ENCODE peak calls at places on chromosomes 1 and 21, in six cellular contexts. One of them, this sample, is unnamed.

GRCh38 chr1:175130649-175131045 is 61.9 kb downstream of the KIAA0040 start:
- DNase-seq in GM12878: no peak
- DNase-seq in HCT116: no peak
- DNase-seq in CD8-positive, alpha-beta memory T cell: no peak
- DNase-seq in cardiac muscle cell: no peak
- DNase-seq in SK-N-SH: no peak
- DNase-seq in this sample: no peak

GRCh38 chr1:100785399-100786082 is 66.0 kb downstream of the VCAM1 start:
- DNase-seq in GM12878: no peak
- DNase-seq in HCT116: no peak
- DNase-seq in CD8-positive, alpha-beta memory T cell: no peak
- DNase-seq in cardiac muscle cell: no peak
- DNase-seq in SK-N-SH: no peak
- DNase-seq in this sample: no peak

GRCh38 chr1:211653329-211653728 is 22.1 kb downstream of the NEK2 start:
- DNase-seq in GM12878: no peak
- DNase-seq in HCT116: no peak
- DNase-seq in CD8-positive, alpha-beta memory T cell: no peak
- DNase-seq in cardiac muscle cell: no peak
- DNase-seq in SK-N-SH: no peak
- DNase-seq in this sample: no peak

GRCh38 chr1:166910396-166910994 is 34.4 kb upstream of the TADA1 start:
- DNase-seq in GM12878: peak; percentile 70
- DNase-seq in HCT116: peak; percentile 96
- DNase-seq in CD8-positive, alpha-beta memory T cell: peak; percentile 83
- DNase-seq in cardiac muscle cell: peak; percentile 87
- DNase-seq in SK-N-SH: peak; percentile 71
- DNase-seq in this sample: peak; percentile 96

GRCh38 chr1:9843576-9843945 is 19.8 kb upstream of the CLSTN1 start:
- DNase-seq in GM12878: no peak
- DNase-seq in HCT116: no peak
- DNase-seq in CD8-positive, alpha-beta memory T cell: no peak
- DNase-seq in cardiac muscle cell: no peak
- DNase-seq in SK-N-SH: peak; percentile 41
- DNase-seq in this sample: no peak

GRCh38 chr1:42815938-42816599 is 853 bp upstream of the ERMAP start:
- DNase-seq in GM12878: no peak
- DNase-seq in HCT116: no peak
- DNase-seq in CD8-positive, alpha-beta memory T cell: no peak
- DNase-seq in cardiac muscle cell: no peak
- DNase-seq in SK-N-SH: no peak
- DNase-seq in this sample: peak; percentile 25

GRCh38 chr1:14516974-14517812 is 81.3 kb upstream of the KAZN start:
- DNase-seq in GM12878: peak; percentile 69
- DNase-seq in HCT116: no peak
- DNase-seq in CD8-positive, alpha-beta memory T cell: no peak
- DNase-seq in cardiac muscle cell: no peak
- DNase-seq in SK-N-SH: no peak
- DNase-seq in this sample: no peak

GRCh38 chr1:9207086-9207485 is 27.5 kb upstream of the H6PD start:
- DNase-seq in GM12878: no peak
- DNase-seq in HCT116: no peak
- DNase-seq in CD8-positive, alpha-beta memory T cell: no peak
- DNase-seq in cardiac muscle cell: no peak
- DNase-seq in SK-N-SH: no peak
- DNase-seq in this sample: no peak

GRCh38 chr21:34129039-34129891 is 55.9 kb downstream of the MRPS6 start:
- DNase-seq in GM12878: no peak
- DNase-seq in HCT116: no peak
- DNase-seq in CD8-positive, alpha-beta memory T cell: peak; percentile 53
- DNase-seq in cardiac muscle cell: peak; percentile 81
- DNase-seq in SK-N-SH: peak; percentile 49
- DNase-seq in this sample: peak; percentile 46

GRCh38 chr21:45971487-45972352 is 9.8 kb upstream of the COL6A1 start:
- DNase-seq in GM12878: no peak
- DNase-seq in HCT116: no peak
- DNase-seq in CD8-positive, alpha-beta memory T cell: no peak
- DNase-seq in cardiac muscle cell: no peak
- DNase-seq in SK-N-SH: peak; percentile 92
- DNase-seq in this sample: no peak

GRCh38 chr1:158039380-158039779 is 45.9 kb downstream of the KIRREL1 start:
- DNase-seq in GM12878: no peak
- DNase-seq in HCT116: no peak
- DNase-seq in CD8-positive, alpha-beta memory T cell: no peak
- DNase-seq in cardiac muscle cell: no peak
- DNase-seq in SK-N-SH: no peak
- DNase-seq in this sample: no peak

GRCh38 chr1:217780993-217781392 is 149.8 kb downstream of the SPATA17 start:
- DNase-seq in GM12878: no peak
- DNase-seq in HCT116: no peak
- DNase-seq in CD8-positive, alpha-beta memory T cell: no peak
- DNase-seq in cardiac muscle cell: no peak
- DNase-seq in SK-N-SH: no peak
- DNase-seq in this sample: no peak

GRCh38 chr1:164477336-164477735 is 81.6 kb upstream of the PBX1 start:
- DNase-seq in GM12878: no peak
- DNase-seq in HCT116: no peak
- DNase-seq in CD8-positive, alpha-beta memory T cell: no peak
- DNase-seq in cardiac muscle cell: no peak
- DNase-seq in SK-N-SH: no peak
- DNase-seq in this sample: no peak

GRCh38 chr1:184838374-184838995 is 83.8 kb upstream of the EDEM3 start:
- DNase-seq in GM12878: no peak
- DNase-seq in HCT116: no peak
- DNase-seq in CD8-positive, alpha-beta memory T cell: no peak
- DNase-seq in cardiac muscle cell: no peak
- DNase-seq in SK-N-SH: peak; percentile 9
- DNase-seq in this sample: no peak

GRCh38 chr21:36483095-36483494 is 3.2 kb upstream of the CLDN14 start:
- DNase-seq in GM12878: no peak
- DNase-seq in HCT116: no peak
- DNase-seq in CD8-positive, alpha-beta memory T cell: no peak
- DNase-seq in cardiac muscle cell: no peak
- DNase-seq in SK-N-SH: no peak
- DNase-seq in this sample: no peak

GRCh38 chr21:16124397-16125130 is 394.8 kb downstream of the USP25 start:
- DNase-seq in GM12878: no peak
- DNase-seq in HCT116: no peak
- DNase-seq in CD8-positive, alpha-beta memory T cell: no peak
- DNase-seq in cardiac muscle cell: no peak
- DNase-seq in SK-N-SH: no peak
- DNase-seq in this sample: no peak

GRCh38 chr1:172826096-172826741 is 167.3 kb downstream of the FASLG start:
- DNase-seq in GM12878: no peak
- DNase-seq in HCT116: peak; percentile 61
- DNase-seq in CD8-positive, alpha-beta memory T cell: no peak
- DNase-seq in cardiac muscle cell: peak; percentile 41
- DNase-seq in SK-N-SH: peak; percentile 38
- DNase-seq in this sample: peak; percentile 43

GRCh38 chr1:216183007-216183406 is 240.2 kb downstream of the USH2A start:
- DNase-seq in GM12878: no peak
- DNase-seq in HCT116: no peak
- DNase-seq in CD8-positive, alpha-beta memory T cell: no peak
- DNase-seq in cardiac muscle cell: no peak
- DNase-seq in SK-N-SH: no peak
- DNase-seq in this sample: peak; percentile 91

GRCh38 chr1:168137515-168137821 is 738 bp upstream of the GPR161 start:
- DNase-seq in GM12878: no peak
- DNase-seq in HCT116: no peak
- DNase-seq in CD8-positive, alpha-beta memory T cell: no peak
- DNase-seq in cardiac muscle cell: no peak
- DNase-seq in SK-N-SH: no peak
- DNase-seq in this sample: no peak

GRCh38 chr21:34936299-34936698 is 112.8 kb downstream of the RUNX1 start:
- DNase-seq in GM12878: no peak
- DNase-seq in HCT116: no peak
- DNase-seq in CD8-positive, alpha-beta memory T cell: no peak
- DNase-seq in cardiac muscle cell: no peak
- DNase-seq in SK-N-SH: no peak
- DNase-seq in this sample: no peak

GRCh38 chr1:53889304-53890298 is at the start of gene YIPF1:
- DNase-seq in GM12878: peak; percentile 48
- DNase-seq in HCT116: peak; percentile 74
- DNase-seq in CD8-positive, alpha-beta memory T cell: peak; percentile 88
- DNase-seq in cardiac muscle cell: peak; percentile 90
- DNase-seq in SK-N-SH: peak; percentile 94
- DNase-seq in this sample: peak; percentile 89

GRCh38 chr1:100463809-100464424 is 74.0 kb upstream of the GPR88 start:
- DNase-seq in GM12878: no peak
- DNase-seq in HCT116: peak; percentile 39
- DNase-seq in CD8-positive, alpha-beta memory T cell: no peak
- DNase-seq in cardiac muscle cell: peak; percentile 79
- DNase-seq in SK-N-SH: peak; percentile 54
- DNase-seq in this sample: peak; percentile 58

GRCh38 chr1:58764294-58764978 is 19.4 kb downstream of the JUN start:
- DNase-seq in GM12878: no peak
- DNase-seq in HCT116: no peak
- DNase-seq in CD8-positive, alpha-beta memory T cell: no peak
- DNase-seq in cardiac muscle cell: no peak
- DNase-seq in SK-N-SH: no peak
- DNase-seq in this sample: no peak

GRCh38 chr1:166170726-166171125 is 3.9 kb upstream of the FAM78B start:
- DNase-seq in GM12878: no peak
- DNase-seq in HCT116: peak; percentile 57
- DNase-seq in CD8-positive, alpha-beta memory T cell: no peak
- DNase-seq in cardiac muscle cell: no peak
- DNase-seq in SK-N-SH: no peak
- DNase-seq in this sample: no peak

GRCh38 chr1:245332513-245332912 is 177.7 kb downstream of the KIF26B start:
- DNase-seq in GM12878: no peak
- DNase-seq in HCT116: no peak
- DNase-seq in CD8-positive, alpha-beta memory T cell: no peak
- DNase-seq in cardiac muscle cell: no peak
- DNase-seq in SK-N-SH: no peak
- DNase-seq in this sample: no peak

GRCh38 chr1:114771992-114772391 is 8.5 kb downstream of the SIKE1 start:
- DNase-seq in GM12878: no peak
- DNase-seq in HCT116: no peak
- DNase-seq in CD8-positive, alpha-beta memory T cell: no peak
- DNase-seq in cardiac muscle cell: no peak
- DNase-seq in SK-N-SH: no peak
- DNase-seq in this sample: no peak
- H3K4me1 ChIP-seq in GM12878: no peaks in the 10 kb centered on the region
- H3K4me1 ChIP-seq in HCT116: no peaks in the 10 kb centered on the region
- H3K4me1 ChIP-seq in CD8-positive, alpha-beta memory T cell: no peaks in the 10 kb centered on the region
- H3K4me1 ChIP-seq in cardiac muscle cell: no peaks in the 10 kb centered on the region
- H3K4me1 ChIP-seq in SK-N-SH: no peaks in the 10 kb centered on the region
- H3K4me1 ChIP-seq in this sample: no peaks in the 10 kb centered on the region

DNA sequence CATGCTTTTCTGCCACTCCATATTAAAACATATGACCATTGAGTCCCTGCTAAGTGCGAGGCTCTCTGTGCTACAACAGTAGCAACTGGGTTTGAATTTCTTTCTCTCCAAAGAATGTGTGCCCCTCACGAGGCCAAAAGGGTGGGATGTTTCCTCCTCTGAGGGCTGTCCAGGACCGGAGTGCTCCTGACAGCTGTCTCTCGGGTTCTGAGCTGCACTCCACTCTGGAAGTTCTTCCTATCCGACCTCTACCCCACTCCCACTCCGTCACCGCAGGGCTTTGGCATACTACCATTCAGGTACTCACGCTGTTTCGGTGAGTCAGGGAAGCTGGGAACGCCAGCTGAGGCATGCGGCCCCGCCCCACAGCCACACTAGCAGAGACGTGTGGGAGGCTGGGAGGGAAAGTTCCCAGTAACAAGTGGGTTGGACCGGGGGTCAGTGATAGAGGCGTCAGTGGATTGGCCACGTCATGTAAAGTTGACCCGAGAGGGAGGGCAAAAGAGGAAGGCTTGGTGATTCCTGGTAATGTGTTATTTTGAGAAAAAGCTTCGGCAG is 715 bp upstream of the SLC50A1 start:
- DNase-seq in GM12878: no peak
- DNase-seq in HCT116: peak; percentile 92
- DNase-seq in CD8-positive, alpha-beta memory T cell: no peak
- DNase-seq in cardiac muscle cell: peak; percentile 76
- DNase-seq in SK-N-SH: peak; percentile 66
- DNase-seq in this sample: no peak
- H3K4me1 ChIP-seq in GM12878: peaks cover 13% of the 10 kb centered on the region
- H3K4me1 ChIP-seq in HCT116: peaks cover 41% of the 10 kb centered on the region
- H3K4me1 ChIP-seq in CD8-positive, alpha-beta memory T cell: peaks cover 23% of the 10 kb centered on the region
- H3K4me1 ChIP-seq in cardiac muscle cell: peaks cover 19% of the 10 kb centered on the region
- H3K4me1 ChIP-seq in SK-N-SH: peaks cover 9% of the 10 kb centered on the region
- H3K4me1 ChIP-seq in this sample: peaks cover 19% of the 10 kb centered on the region

GRCh38 chr1:201007481-201007880 is 16.0 kb downstream of the KIF21B start:
- DNase-seq in GM12878: no peak
- DNase-seq in HCT116: no peak
- DNase-seq in CD8-positive, alpha-beta memory T cell: no peak
- DNase-seq in cardiac muscle cell: no peak
- DNase-seq in SK-N-SH: no peak
- DNase-seq in this sample: no peak

GRCh38 chr1:201011616-201012015 is 11.9 kb downstream of the KIF21B start:
- DNase-seq in GM12878: no peak
- DNase-seq in HCT116: no peak
- DNase-seq in CD8-positive, alpha-beta memory T cell: no peak
- DNase-seq in cardiac muscle cell: no peak
- DNase-seq in SK-N-SH: peak; percentile 87
- DNase-seq in this sample: no peak

GRCh38 chr1:201009967-201010645 is 13.4 kb downstream of the KIF21B start:
- DNase-seq in GM12878: no peak
- DNase-seq in HCT116: no peak
- DNase-seq in CD8-positive, alpha-beta memory T cell: no peak
- DNase-seq in cardiac muscle cell: no peak
- DNase-seq in SK-N-SH: no peak
- DNase-seq in this sample: peak; percentile 54

GRCh38 chr1:201006450-201006849 is 17.1 kb downstream of the KIF21B start:
- DNase-seq in GM12878: no peak
- DNase-seq in HCT116: no peak
- DNase-seq in CD8-positive, alpha-beta memory T cell: no peak
- DNase-seq in cardiac muscle cell: no peak
- DNase-seq in SK-N-SH: no peak
- DNase-seq in this sample: no peak

GRCh38 chr1:201008666-201009360 is 14.7 kb downstream of the KIF21B start:
- DNase-seq in GM12878: no peak
- DNase-seq in HCT116: no peak
- DNase-seq in CD8-positive, alpha-beta memory T cell: no peak
- DNase-seq in cardiac muscle cell: no peak
- DNase-seq in SK-N-SH: no peak
- DNase-seq in this sample: no peak
- H3K4me1 ChIP-seq in GM12878: no peaks in the 10 kb centered on the region
- H3K4me1 ChIP-seq in HCT116: no peaks in the 10 kb centered on the region
- H3K4me1 ChIP-seq in CD8-positive, alpha-beta memory T cell: peaks cover 61% of the 10 kb centered on the region
- H3K4me1 ChIP-seq in cardiac muscle cell: peaks cover 3% of the 10 kb centered on the region
- H3K4me1 ChIP-seq in SK-N-SH: no peaks in the 10 kb centered on the region
- H3K4me1 ChIP-seq in this sample: peaks cover 25% of the 10 kb centered on the region

GRCh38 chr1:226678701-226679100 is 60.4 kb downstream of the ITPKB start:
- DNase-seq in GM12878: no peak
- DNase-seq in HCT116: no peak
- DNase-seq in CD8-positive, alpha-beta memory T cell: peak; percentile 71
- DNase-seq in cardiac muscle cell: no peak
- DNase-seq in SK-N-SH: no peak
- DNase-seq in this sample: no peak
- H3K4me1 ChIP-seq in GM12878: peaks cover 73% of the 10 kb centered on the region
- H3K4me1 ChIP-seq in HCT116: peaks cover 3% of the 10 kb centered on the region
- H3K4me1 ChIP-seq in CD8-positive, alpha-beta memory T cell: peaks cover 98% of the 10 kb centered on the region
- H3K4me1 ChIP-seq in cardiac muscle cell: peaks cover 18% of the 10 kb centered on the region
- H3K4me1 ChIP-seq in SK-N-SH: peaks cover 13% of the 10 kb centered on the region
- H3K4me1 ChIP-seq in this sample: peaks cover 29% of the 10 kb centered on the region